ENCODE peak calls at places on chromosomes 4 and X, in six cellular contexts. F, O, K, U, D and E are unnamed samples.

GRCh38 chr4:39539026-39539690 is 11.9 kb upstream of the UGDH start:
- DNase-seq in F (no peak), O (no peak), K (no peak), U (no peak), D (no peak), E (no peak)

GRCh38 chr4:102594000-102594399 is 92.8 kb downstream of the NFKB1 start:
- DNase-seq in F (no peak), O (no peak), K (no peak), U (no peak), D (no peak), E (no peak)

GRCh38 chr4:13537832-13538177 is 6.5 kb downstream of the NKX3-2 start:
- DNase-seq in F (no peak), O (no peak), K (no peak), U (no peak), D (no peak), E (no peak)

GRCh38 chr4:3111461-3111860 is 37.0 kb downstream of the HTT start:
- DNase-seq in F (peak), O (no peak), K (no peak), U (no peak), D (no peak), E (no peak)

GRCh38 chr4:186029731-186030421 is 39.1 kb upstream of the TLR3 start:
- DNase-seq in F (no peak), O (no peak), K (peak), U (no peak), D (no peak), E (peak)

GRCh38 chrX:65607070-65607742 is 60.2 kb upstream of the MSN start:
- DNase-seq in F (no peak), O (no peak), K (no peak), U (no peak), D (peak), E (no peak)

GRCh38 chr4:147480891-147481576 is at the start of gene EDNRA:
- DNase-seq in F (peak), O (no peak), K (no peak), U (no peak), D (no peak), E (no peak)

GRCh38 chr4:121885115-121885514 is 14.8 kb upstream of the BBS7 start:
- DNase-seq in F (no peak), O (no peak), K (no peak), U (no peak), D (no peak), E (no peak)

GRCh38 chr4:85420831-85421230 is 54.1 kb upstream of the ARHGAP24 start:
- DNase-seq in F (peak), O (peak), K (no peak), U (no peak), D (no peak), E (no peak)

GRCh38 chr4:8594097-8595038 is 1.8 kb downstream of the CPZ start:
- DNase-seq in F (peak), O (peak), K (peak), U (no peak), D (peak), E (peak)

GRCh38 chrX:147962476-147962875 is 18.7 kb upstream of the FMR1NB start:
- DNase-seq in F (no peak), O (no peak), K (no peak), U (no peak), D (no peak), E (no peak)

GRCh38 chr4:76897522-76898384 is at the start of gene SOWAHB:
- DNase-seq in F (no peak), O (no peak), K (peak), U (no peak), D (peak), E (peak)

GRCh38 chrX:48683411-48683982 is at the start of gene WAS:
- DNase-seq in F (no peak), O (no peak), K (peak), U (peak), D (peak), E (no peak)

GRCh38 chr4:48634688-48635308 is 144.7 kb downstream of the ZAR1 start:
- DNase-seq in F (no peak), O (no peak), K (no peak), U (no peak), D (no peak), E (no peak)

GRCh38 chr4:22129454-22130075 is 181.0 kb upstream of the KCNIP4 start:
- DNase-seq in F (peak), O (no peak), K (no peak), U (no peak), D (peak), E (no peak)

GRCh38 chr4:109998867-109999303 is 86.2 kb downstream of the EGF start:
- DNase-seq in F (peak), O (no peak), K (no peak), U (no peak), D (peak), E (no peak)

GRCh38 chrX:52420824-52421443 is 52.1 kb downstream of the XAGE2 start:
- DNase-seq in F (peak), O (no peak), K (no peak), U (no peak), D (no peak), E (no peak)

GRCh38 chr4:92506933-92507332 is 203.2 kb downstream of the GRID2 start:
- DNase-seq in F (no peak), O (no peak), K (no peak), U (no peak), D (no peak), E (no peak)

GRCh38 chrX:134020910-134021309 is 35.5 kb upstream of the GPC3 start:
- DNase-seq in F (no peak), O (no peak), K (no peak), U (no peak), D (no peak), E (no peak)

GRCh38 chr4:126955292-126956191 is 677.2 kb upstream of the INTU start:
- DNase-seq in F (no peak), O (no peak), K (no peak), U (no peak), D (no peak), E (no peak)